ENCODE peak calls at places on chromosomes 12 and 14, in eight cellular contexts. R is GM06990, H is A549, E is sigmoid colon, I is omental fat pad, D is MM.1S, V is astrocyte of the cerebellum, B is dorsolateral prefrontal cortex. O is an unnamed sample.

GRCh38 chr14:103897075-103897947 is 30.9 kb upstream of the TDRD9 start:
- DNase-seq in R (no peak), I (no peak), D (no peak), V (no peak), E (peak; percentile 83), H (no peak), B (no peak), O (no peak)

GRCh38 chr14:54555651-54556050 is 11.3 kb upstream of the SAMD4A start:
- DNase-seq in D (no peak), V (no peak), R (no peak), B (no peak), H (peak; percentile 10), E (no peak), I (no peak), O (no peak)

GRCh38 chr12:81758421-81759214 is 532 bp downstream of the PPFIA2 start:
- DNase-seq in E (peak; percentile 62), R (no peak), D (peak; percentile 67), H (no peak), I (no peak), B (peak; percentile 72), V (no peak), O (no peak)

GRCh38 chr14:51236314-51236713 is 3.7 kb upstream of the TMX1 start:
- DNase-seq in D (no peak), V (no peak), R (no peak), I (no peak), H (no peak), E (no peak), B (no peak), O (no peak)

GRCh38 chr12:113244015-113244983 is 23.0 kb downstream of the TPCN1 start:
- DNase-seq in H (no peak), B (peak; percentile 80), E (peak; percentile 90), D (no peak), R (no peak), V (no peak), I (no peak), O (no peak)

GRCh38 chr12:26723379-26724308 is 109.3 kb downstream of the ITPR2 start:
- DNase-seq in E (no peak), R (no peak), H (no peak), V (peak; percentile 70), D (peak; percentile 66), B (no peak), I (no peak), O (no peak)

GRCh38 chr12:85466906-85467305 is 186.9 kb downstream of the ALX1 start:
- DNase-seq in E (no peak), D (no peak), B (no peak), H (no peak), R (no peak), I (no peak), V (peak; percentile 5), O (no peak)

GRCh38 chr12:22100952-22101748 is 55.1 kb downstream of the CMAS start:
- DNase-seq in B (no peak), R (peak; percentile 13), D (peak; percentile 65), E (no peak), H (no peak), V (peak; percentile 40), I (peak; percentile 26), O (no peak)

GRCh38 chr12:58104443-58104842 is 163.1 kb downstream of the ATP23 start:
- DNase-seq in I (no peak), B (no peak), R (no peak), E (no peak), H (no peak), V (no peak), D (no peak), O (no peak)

GRCh38 chr12:19810213-19810612 is 370.9 kb downstream of the AEBP2 start:
- DNase-seq in V (no peak), I (no peak), H (no peak), D (no peak), R (no peak), E (no peak), B (no peak), O (no peak)

GRCh38 chr14:101932668-101933067 is 31.7 kb upstream of the DYNC1H1 start:
- DNase-seq in D (no peak), R (no peak), B (no peak), V (no peak), E (peak; percentile 34), H (no peak), I (no peak), O (no peak)

GRCh38 chr12:106648736-106649135 is 65.9 kb downstream of the RFX4 start:
- DNase-seq in R (no peak), E (no peak), B (no peak), D (no peak), H (no peak), V (no peak), I (no peak), O (no peak)

GRCh38 chr14:68979722-68980552 is 835 bp upstream of the ACTN1 start:
- DNase-seq in I (no peak), V (no peak), B (no peak), E (peak; percentile 87), H (peak; percentile 59), D (no peak), R (no peak), O (no peak)

GRCh38 chr12:57152408-57153038 is 5.1 kb upstream of the LRP1-AS start:
- DNase-seq in E (peak; percentile 89), H (no peak), B (no peak), I (no peak), V (peak; percentile 63), R (no peak), D (no peak), O (no peak)

GRCh38 chr14:41609704-41610183 is 3.1 kb downstream of the LRFN5 start:
- DNase-seq in I (no peak), B (peak; percentile 81), E (peak; percentile 74), R (no peak), V (no peak), H (no peak), D (no peak), O (no peak)

GRCh38 chr14:90742252-90742651 is 74.0 kb downstream of the TTC7B start:
- DNase-seq in H (no peak), I (no peak), D (no peak), E (no peak), B (no peak), R (no peak), V (no peak), O (peak; percentile 6)

GRCh38 chr14:99169776-99170356 is 102.1 kb downstream of the BCL11B start:
- DNase-seq in I (no peak), E (peak; percentile 20), D (no peak), V (no peak), H (no peak), B (no peak), R (no peak), O (peak; percentile 34)

GRCh38 chr14:101248840-101249675 is 312.2 kb upstream of the DIO3 start:
- DNase-seq in H (no peak), I (peak; percentile 11), V (no peak), R (no peak), D (no peak), E (no peak), B (peak; percentile 32), O (peak; percentile 71)

GRCh38 chr12:122722347-122722746 is 5.7 kb upstream of the HCAR3 start:
- DNase-seq in R (no peak), I (no peak), B (no peak), V (no peak), H (no peak), E (no peak), D (no peak), O (no peak)

DNA sequence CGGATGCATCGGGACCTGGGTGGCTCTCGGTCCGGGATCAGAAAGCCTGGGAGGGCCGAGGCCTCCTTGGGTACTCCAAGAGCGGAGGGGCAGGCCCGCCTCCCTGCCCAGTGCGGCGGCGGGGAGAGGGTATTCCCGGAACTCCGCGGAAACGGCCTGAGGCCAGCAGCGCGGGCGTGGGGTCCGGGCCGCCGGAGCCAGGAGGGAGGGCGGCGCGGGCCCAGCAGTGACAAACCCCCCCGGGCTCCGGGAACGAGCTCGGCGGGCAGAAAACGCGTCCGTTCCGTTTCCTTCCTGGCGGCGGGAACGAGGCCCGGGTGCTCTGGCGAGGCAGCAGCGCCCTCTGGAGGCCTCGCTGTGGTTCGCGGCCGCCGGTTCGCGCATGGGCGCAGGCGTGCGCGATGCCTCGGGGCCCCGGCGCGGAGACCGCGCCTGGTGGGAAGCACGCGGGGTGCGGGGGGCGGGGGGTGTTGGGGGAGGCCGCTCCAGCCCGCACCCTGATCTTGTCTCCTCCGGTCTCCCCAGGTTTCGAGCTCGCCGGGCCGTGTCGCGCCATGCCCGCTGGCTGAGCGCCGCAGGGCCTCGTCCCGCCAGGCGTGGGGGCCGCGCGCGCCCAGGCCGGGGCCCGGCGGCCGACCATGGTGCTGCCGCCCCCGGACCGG is 1.9 kb downstream of the TMEM121 start:
- DNase-seq in E (peak; percentile 87), D (peak; percentile 81), B (peak; percentile 73), R (peak; percentile 76), I (peak; percentile 56), V (peak; percentile 16), H (peak; percentile 76), O (peak; percentile 92)
- TF ChIP-seq CTCF in E (peak; percentile 85), D (peak; percentile 70), B (peak; percentile 85), R (peak; percentile 70), I (no peak), V (peak; percentile 72), H (peak; percentile 89), O (peak; percentile 77)

GRCh38 chr14:21997300-21997699 is 323.7 kb upstream of the OR4E1 start:
- DNase-seq in D (peak; percentile 59), R (no peak), V (no peak), E (no peak), B (no peak), H (no peak), I (no peak), O (no peak)
- TF ChIP-seq CTCF in D (peak; percentile 52), R (no peak), V (peak; percentile 4), E (no peak), B (no peak), H (no peak), I (no peak), O (no peak)

GRCh38 chr12:17203497-17203896 is 597.5 kb upstream of the LMO3 start:
- DNase-seq in H (no peak), V (no peak), R (no peak), B (no peak), E (no peak), I (no peak), D (no peak), O (no peak)

GRCh38 chr12:17206553-17206952 is 600.6 kb upstream of the LMO3 start:
- DNase-seq in B (no peak), V (no peak), H (no peak), D (no peak), R (no peak), E (no peak), I (no peak), O (no peak)

GRCh38 chr12:17204289-17205054 is 598.5 kb upstream of the LMO3 start:
- DNase-seq in B (no peak), H (no peak), E (no peak), R (no peak), D (no peak), I (no peak), V (no peak), O (no peak)
- TF ChIP-seq CTCF in B (no peak), H (no peak), E (no peak), R (no peak), D (no peak), I (no peak), V (no peak), O (no peak)

DNA sequence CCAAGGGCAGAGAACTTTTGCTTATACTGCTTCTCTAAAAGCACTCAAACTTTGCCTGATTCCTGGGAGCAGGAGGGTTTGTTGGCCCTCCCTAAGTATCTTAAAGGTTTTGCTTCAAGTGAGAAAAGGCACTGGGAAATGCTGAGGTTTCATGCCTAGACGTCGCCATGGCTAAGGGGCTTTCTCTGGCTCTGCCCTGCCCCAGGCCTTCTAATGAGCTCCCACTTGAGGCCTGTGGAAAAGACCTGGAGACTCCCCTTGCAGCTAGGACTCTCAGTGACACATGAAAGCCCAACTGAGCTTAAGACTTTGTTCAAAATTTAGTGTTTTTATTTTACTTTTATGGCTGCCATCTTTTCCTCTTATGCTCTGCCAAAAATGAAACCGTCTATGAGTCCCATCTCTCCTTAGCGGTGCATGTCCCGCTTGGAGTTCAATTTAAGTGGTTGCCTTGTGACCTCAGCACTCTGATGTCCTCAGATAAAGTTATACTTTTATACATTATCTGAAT is 49.3 kb downstream of the EIF2S3B start:
- DNase-seq in V (no peak), R (no peak), D (no peak), E (no peak), B (no peak), I (no peak), H (no peak), O (no peak)
- TF ChIP-seq CTCF in V (no peak), R (no peak), D (no peak), E (no peak), B (no peak), I (no peak), H (no peak), O (no peak)

O was measured in osteocyte.